ENCODE peak calls at places on chromosomes 5 and 9, in seven cellular contexts. One of them, this sample, is unnamed.

GRCh38 chr5:157911568-157911967 is 52.6 kb upstream of the CLINT1 start:
- DNase-seq in ovary: no peak
- DNase-seq in CD4-positive, alpha-beta T cell: no peak
- DNase-seq in psoas muscle: no peak
- DNase-seq in A549: no peak
- DNase-seq in uterus: no peak
- DNase-seq in left lung: no peak
- DNase-seq in this sample: no peak

GRCh38 chr5:135833961-135834638 is 363 bp upstream of the SLC25A48 start:
- DNase-seq in left lung: no peak
- DNase-seq in CD4-positive, alpha-beta T cell: no peak
- DNase-seq in A549: no peak
- DNase-seq in ovary: no peak
- DNase-seq in uterus: no peak
- DNase-seq in psoas muscle: no peak
- DNase-seq in this sample: no peak

GRCh38 chr9:108784998-108785397 is 70.8 kb downstream of the ACTL7B start:
- DNase-seq in A549: no peak
- DNase-seq in left lung: no peak
- DNase-seq in CD4-positive, alpha-beta T cell: no peak
- DNase-seq in ovary: no peak
- DNase-seq in uterus: no peak
- DNase-seq in psoas muscle: no peak
- DNase-seq in this sample: no peak

GRCh38 chr5:104643320-104643719 is 1080.7 kb upstream of the NUDT12 start:
- DNase-seq in ovary: no peak
- DNase-seq in left lung: no peak
- DNase-seq in psoas muscle: no peak
- DNase-seq in CD4-positive, alpha-beta T cell: no peak
- DNase-seq in A549: no peak
- DNase-seq in uterus: no peak
- DNase-seq in this sample: no peak

GRCh38 chr9:108580021-108580439 is 275.8 kb downstream of the ACTL7B start:
- DNase-seq in A549: peak; percentile 94
- DNase-seq in left lung: no peak
- DNase-seq in uterus: no peak
- DNase-seq in psoas muscle: no peak
- DNase-seq in CD4-positive, alpha-beta T cell: no peak
- DNase-seq in ovary: no peak
- DNase-seq in this sample: no peak

GRCh38 chr9:76893395-76893932 is 12.4 kb downstream of the PRUNE2 start:
- DNase-seq in ovary: no peak
- DNase-seq in CD4-positive, alpha-beta T cell: no peak
- DNase-seq in A549: no peak
- DNase-seq in left lung: no peak
- DNase-seq in psoas muscle: peak; percentile 22
- DNase-seq in uterus: peak; percentile 29
- DNase-seq in this sample: peak; percentile 73

GRCh38 chr5:73296772-73297171 is 123.8 kb downstream of the TMEM174 start:
- DNase-seq in CD4-positive, alpha-beta T cell: no peak
- DNase-seq in A549: no peak
- DNase-seq in psoas muscle: no peak
- DNase-seq in left lung: no peak
- DNase-seq in uterus: no peak
- DNase-seq in ovary: no peak
- DNase-seq in this sample: no peak

GRCh38 chr5:82387041-82387818 is 109.1 kb upstream of the RPS23 start:
- DNase-seq in psoas muscle: no peak
- DNase-seq in CD4-positive, alpha-beta T cell: no peak
- DNase-seq in ovary: no peak
- DNase-seq in left lung: no peak
- DNase-seq in uterus: no peak
- DNase-seq in A549: peak; percentile 92
- DNase-seq in this sample: no peak

GRCh38 chr9:69570091-69570451 is 102.1 kb downstream of the APBA1 start:
- DNase-seq in CD4-positive, alpha-beta T cell: no peak
- DNase-seq in uterus: no peak
- DNase-seq in ovary: no peak
- DNase-seq in left lung: no peak
- DNase-seq in A549: no peak
- DNase-seq in psoas muscle: no peak
- DNase-seq in this sample: no peak
- H3K27ac ChIP-seq in CD4-positive, alpha-beta T cell: no peak overlapping the region
- H3K27ac ChIP-seq in uterus: no peak overlapping the region
- H3K27ac ChIP-seq in ovary: no peak overlapping the region
- H3K27ac ChIP-seq in left lung: no peak overlapping the region
- H3K27ac ChIP-seq in A549: no peak overlapping the region
- H3K27ac ChIP-seq in psoas muscle: no peak overlapping the region
- H3K27ac ChIP-seq in this sample: no peak overlapping the region

DNA sequence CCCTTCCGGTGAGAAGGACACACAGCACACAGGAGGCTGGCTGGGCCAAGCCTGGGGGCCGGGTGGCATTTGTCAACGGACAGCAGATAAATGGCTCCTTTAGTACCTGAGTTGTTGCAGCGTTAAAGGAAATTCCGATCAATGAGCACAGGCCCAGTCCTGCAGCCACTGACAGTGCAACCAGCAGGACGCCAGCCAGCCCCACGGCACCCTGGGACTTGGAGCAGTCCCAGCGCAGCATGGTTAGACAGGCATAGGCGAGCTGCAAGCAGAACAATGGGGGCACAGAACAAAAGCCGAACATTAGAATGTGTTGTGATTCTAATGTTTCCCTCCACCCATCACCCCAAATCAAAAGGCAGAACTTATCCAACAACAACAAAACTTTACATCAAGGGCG is 39.3 kb downstream of the PTCH1 start:
- DNase-seq in ovary: no peak
- DNase-seq in left lung: no peak
- DNase-seq in uterus: no peak
- DNase-seq in CD4-positive, alpha-beta T cell: no peak
- DNase-seq in psoas muscle: no peak
- DNase-seq in A549: no peak
- DNase-seq in this sample: peak; percentile 91
- H3K27ac ChIP-seq in ovary: no peak overlapping the region
- H3K27ac ChIP-seq in left lung: no peak overlapping the region
- H3K27ac ChIP-seq in uterus: no peak overlapping the region
- H3K27ac ChIP-seq in CD4-positive, alpha-beta T cell: no peak overlapping the region
- H3K27ac ChIP-seq in psoas muscle: no peak overlapping the region
- H3K27ac ChIP-seq in A549: no peak overlapping the region
- H3K27ac ChIP-seq in this sample: peak overlapping the region; percentile 86

GRCh38 chr5:68445257-68446069 is 229.9 kb downstream of the PIK3R1 start:
- DNase-seq in A549: no peak
- DNase-seq in ovary: no peak
- DNase-seq in uterus: no peak
- DNase-seq in left lung: no peak
- DNase-seq in psoas muscle: no peak
- DNase-seq in CD4-positive, alpha-beta T cell: no peak
- DNase-seq in this sample: no peak
- H3K27ac ChIP-seq in A549: no peak overlapping the region
- H3K27ac ChIP-seq in ovary: no peak overlapping the region
- H3K27ac ChIP-seq in uterus: peak overlapping the region; percentile 27
- H3K27ac ChIP-seq in left lung: no peak overlapping the region
- H3K27ac ChIP-seq in psoas muscle: no peak overlapping the region
- H3K27ac ChIP-seq in CD4-positive, alpha-beta T cell: no peak overlapping the region
- H3K27ac ChIP-seq in this sample: no peak overlapping the region

GRCh38 chr5:139395844-139396640 is 1.1 kb upstream of the PROB1 start:
- DNase-seq in A549: no peak
- DNase-seq in left lung: no peak
- DNase-seq in CD4-positive, alpha-beta T cell: no peak
- DNase-seq in psoas muscle: peak; percentile 79
- DNase-seq in uterus: no peak
- DNase-seq in ovary: no peak
- DNase-seq in this sample: no peak
- H3K27ac ChIP-seq in A549: no peak overlapping the region
- H3K27ac ChIP-seq in left lung: no peak overlapping the region
- H3K27ac ChIP-seq in CD4-positive, alpha-beta T cell: no peak overlapping the region
- H3K27ac ChIP-seq in psoas muscle: peak overlapping the region; percentile 100
- H3K27ac ChIP-seq in uterus: no peak overlapping the region
- H3K27ac ChIP-seq in ovary: no peak overlapping the region
- H3K27ac ChIP-seq in this sample: no peak overlapping the region

GRCh38 chr9:89969156-89969566 is 364.3 kb downstream of the GADD45G start:
- DNase-seq in psoas muscle: no peak
- DNase-seq in left lung: no peak
- DNase-seq in ovary: no peak
- DNase-seq in uterus: no peak
- DNase-seq in A549: no peak
- DNase-seq in CD4-positive, alpha-beta T cell: no peak
- DNase-seq in this sample: no peak
- H3K27ac ChIP-seq in psoas muscle: no peak overlapping the region
- H3K27ac ChIP-seq in left lung: no peak overlapping the region
- H3K27ac ChIP-seq in ovary: no peak overlapping the region
- H3K27ac ChIP-seq in uterus: no peak overlapping the region
- H3K27ac ChIP-seq in A549: no peak overlapping the region
- H3K27ac ChIP-seq in CD4-positive, alpha-beta T cell: no peak overlapping the region
- H3K27ac ChIP-seq in this sample: no peak overlapping the region

This sample was measured in dorsolateral prefrontal cortex.